ENCODE peak calls at places on chromosomes 7 and 10, in five cellular contexts. S is fibroblast of mammary gland, B is heart left ventricle, D is lower leg skin, L is breast epithelium. R is an unnamed sample.
A peak's percentile ranks its signal among the peaks of the same experiment; 100 is the strongest.

GRCh38 chr7:155509025-155509724 is 37.2 kb downstream of the CNPY1 start:
- DNase-seq in S (no peak), B (no peak), D (no peak), L (no peak), R (no peak)

GRCh38 chr7:66629222-66629658 is 559 bp downstream of the KCTD7 start:
- DNase-seq in S (no peak), B (no peak), D (peak; percentile 37), L (no peak), R (no peak)

GRCh38 chr7:132528695-132529094 is 47.6 kb downstream of the PLXNA4 start:
- DNase-seq in S (no peak), B (no peak), D (no peak), L (no peak), R (no peak)

GRCh38 chr7:129890090-129890489 is 62.7 kb downstream of the UBE2H start:
- DNase-seq in S (no peak), B (no peak), D (no peak), L (no peak), R (no peak)

GRCh38 chr7:140212100-140212881 is 35.5 kb upstream of the KDM7A start:
- DNase-seq in S (peak; percentile 86), B (no peak), D (no peak), L (no peak), R (no peak)

GRCh38 chr10:27794157-27794556 is 48.5 kb upstream of the MKX start:
- DNase-seq in S (peak; percentile 33), B (no peak), D (no peak), L (no peak), R (no peak)

GRCh38 chr10:43371418-43371817 is at the start of gene FXYD4:
- DNase-seq in S (no peak), B (no peak), D (no peak), L (no peak), R (no peak)

GRCh38 chr10:416091-416515 is 273.4 kb downstream of the DIP2C start:
- DNase-seq in S (peak; percentile 67), B (no peak), D (no peak), L (no peak), R (no peak)

GRCh38 chr7:96414931-96415292 is 93.0 kb upstream of the SLC25A13 start:
- DNase-seq in S (peak; percentile 49), B (no peak), D (peak; percentile 42), L (no peak), R (no peak)

DNA sequence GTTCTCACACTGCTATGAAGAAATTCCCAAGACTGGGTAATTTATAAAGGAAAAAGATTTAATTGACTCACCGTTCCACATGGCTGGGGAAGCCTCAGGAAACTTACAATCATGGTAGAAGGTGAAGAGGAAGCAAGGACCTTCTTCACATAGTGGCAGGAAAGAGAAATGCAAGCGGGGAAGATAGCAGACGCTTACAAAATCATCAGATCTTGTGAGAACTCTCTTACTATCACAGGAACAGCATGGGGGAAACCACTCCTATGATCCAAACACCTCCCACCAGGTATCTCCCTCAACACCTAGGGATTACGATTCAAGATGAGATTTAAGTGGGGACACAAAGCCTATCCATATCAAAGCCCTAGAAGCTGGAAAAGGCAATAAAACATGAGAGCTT is 130.8 kb downstream of the MDFIC start:
- DNase-seq in S (no peak), B (no peak), D (no peak), L (no peak), R (no peak)
- TF ChIP-seq CTCF in S (no peak), B (no peak), D (no peak), L (no peak), R (no peak)

DNA sequence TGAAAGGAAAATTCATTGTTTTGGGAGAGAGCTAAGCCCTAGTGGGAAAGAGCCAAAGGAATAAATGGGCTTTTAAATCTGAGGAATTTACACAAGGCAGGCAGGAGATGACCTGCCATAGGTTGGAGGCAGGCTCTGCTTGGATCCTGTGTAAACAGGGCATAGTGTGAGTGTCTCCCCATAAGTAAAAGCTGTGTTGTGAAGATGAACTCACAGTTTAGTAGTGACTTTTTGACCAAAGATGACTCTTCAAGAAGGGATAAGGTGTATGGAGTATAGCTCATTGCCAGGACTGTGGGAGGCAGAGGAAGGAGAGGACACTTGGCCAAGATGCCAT is 63.2 kb downstream of the KAT6B start:
- DNase-seq in S (peak; percentile 5), B (no peak), D (no peak), L (no peak), R (no peak)
- TF ChIP-seq CTCF in S (no peak), B (no peak), D (no peak), L (no peak), R (no peak)

DNA sequence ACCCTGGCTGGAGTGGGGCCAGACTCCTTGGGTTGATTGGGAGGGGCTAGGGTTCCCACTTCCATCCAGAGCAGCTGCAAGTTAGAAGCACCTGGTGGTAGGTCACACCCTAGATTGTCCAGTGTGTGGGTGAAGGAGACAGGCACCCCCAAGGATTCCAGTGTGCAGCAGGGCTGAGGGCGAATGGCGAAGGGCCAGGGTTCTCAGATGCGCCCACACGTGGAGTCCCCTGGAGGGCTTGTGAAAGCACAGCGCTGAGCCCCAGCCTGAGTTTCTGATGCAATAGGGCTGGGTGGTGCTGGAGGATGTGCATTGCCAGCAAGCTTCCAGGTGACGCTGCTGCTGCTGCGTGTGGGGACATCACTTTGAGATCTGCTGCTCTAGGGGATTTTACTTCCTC is 25.4 kb downstream of the TBATA start:
- DNase-seq in S (peak; percentile 38), B (no peak), D (no peak), L (no peak), R (no peak)
- TF ChIP-seq CTCF in S (no peak), B (no peak), D (no peak), L (no peak), R (no peak)

DNA sequence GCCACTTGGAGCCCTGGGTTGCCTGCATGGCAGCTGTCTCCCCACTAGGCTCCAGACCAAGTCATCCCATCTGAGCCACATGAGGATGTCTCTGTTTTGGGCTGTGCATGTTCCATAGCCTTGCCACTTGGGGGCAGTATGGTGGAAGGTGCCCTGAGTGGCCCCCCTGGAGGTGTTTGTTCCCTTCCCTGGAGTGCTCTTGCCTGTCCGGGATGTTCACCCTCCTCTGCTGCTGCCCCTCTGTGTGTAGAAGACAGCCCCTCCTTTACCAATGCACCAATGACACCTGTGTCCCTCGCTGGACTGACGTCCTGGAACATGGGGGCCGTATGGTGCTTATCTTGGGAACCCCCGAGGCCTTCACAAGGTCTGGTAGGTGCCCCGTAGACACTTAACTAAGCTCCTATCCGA is 100.2 kb downstream of the ACTR3B start:
- DNase-seq in S (peak; percentile 27), B (no peak), D (no peak), L (no peak), R (no peak)
- TF ChIP-seq CTCF in S (peak; percentile 42), B (no peak), D (no peak), L (no peak), R (no peak)

GRCh38 chr10:114310346-114310745 is 71.3 kb downstream of the VWA2 start:
- DNase-seq in S (no peak), B (no peak), D (no peak), L (no peak), R (no peak)
- TF ChIP-seq CTCF in S (no peak), B (no peak), D (no peak), L (no peak), R (no peak)

GRCh38 chr10:103925591-103925990 is 7.6 kb upstream of the STN1 start:
- DNase-seq in S (no peak), B (no peak), D (no peak), L (no peak), R (no peak)

GRCh38 chr10:103923502-103923901 is 5.5 kb upstream of the STN1 start:
- DNase-seq in S (no peak), B (no peak), D (no peak), L (no peak), R (no peak)

GRCh38 chr10:103928784-103929183 is 10.8 kb upstream of the STN1 start:
- DNase-seq in S (no peak), B (no peak), D (no peak), L (no peak), R (no peak)

GRCh38 chr10:103929396-103929921 is 11.5 kb upstream of the STN1 start:
- DNase-seq in S (no peak), B (no peak), D (no peak), L (no peak), R (no peak)

GRCh38 chr10:103926722-103927319 is 8.8 kb upstream of the STN1 start:
- DNase-seq in S (no peak), B (no peak), D (no peak), L (no peak), R (no peak)
- TF ChIP-seq CTCF in S (no peak), B (no peak), D (no peak), L (no peak), R (no peak)

GRCh38 chr7:2711895-2712675 is 24.1 kb downstream of the AMZ1 start:
- DNase-seq in S (no peak), B (no peak), D (no peak), L (no peak), R (no peak)

GRCh38 chr7:2715341-2716231 is 27.6 kb downstream of the AMZ1 start:
- DNase-seq in S (no peak), B (no peak), D (no peak), L (no peak), R (no peak)

GRCh38 chr7:2714636-2715035 is 26.6 kb downstream of the AMZ1 start:
- DNase-seq in S (no peak), B (no peak), D (no peak), L (no peak), R (no peak)

GRCh38 chr7:2713978-2714377 is 26.0 kb downstream of the AMZ1 start:
- DNase-seq in S (no peak), B (no peak), D (no peak), L (no peak), R (no peak)

DNA sequence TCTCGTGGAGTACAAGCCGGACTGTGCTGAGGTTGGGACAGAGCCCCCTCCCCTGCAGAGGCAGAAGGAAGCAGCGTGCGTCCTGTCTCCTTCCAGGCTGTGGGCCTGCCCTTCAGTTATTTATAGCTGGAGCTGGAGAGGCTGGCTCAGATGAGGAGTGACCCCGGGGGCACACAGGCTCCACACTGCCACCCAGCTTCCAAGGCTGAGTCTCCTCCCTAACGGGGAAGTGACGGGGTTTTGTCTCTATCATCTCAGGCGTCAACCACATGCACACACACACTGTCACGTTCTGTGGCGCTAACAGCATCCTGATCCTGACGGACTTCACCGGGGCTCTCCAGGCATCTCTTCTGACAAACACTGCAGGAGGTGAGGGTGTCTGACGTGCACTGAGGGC is 25.4 kb downstream of the AMZ1 start:
- DNase-seq in S (no peak), B (no peak), D (no peak), L (no peak), R (no peak)
- TF ChIP-seq CTCF in S (no peak), B (peak; percentile 5), D (no peak), L (no peak), R (no peak)

GRCh38 chr10:47218803-47219202 is 81.2 kb upstream of the GDF10 start:
- DNase-seq in S (no peak), B (no peak), D (no peak), L (no peak), R (no peak)

GRCh38 chr10:47222461-47222860 is 77.5 kb upstream of the GDF10 start:
- DNase-seq in S (no peak), B (no peak), D (no peak), L (no peak), R (no peak)

GRCh38 chr10:47214520-47214919 is 85.5 kb upstream of the GDF10 start:
- DNase-seq in S (no peak), B (no peak), D (no peak), L (no peak), R (no peak)

GRCh38 chr10:47217123-47217522 is 82.9 kb upstream of the GDF10 start:
- DNase-seq in S (no peak), B (no peak), D (no peak), L (no peak), R (no peak)
- TF ChIP-seq CTCF in S (no peak), B (no peak), D (no peak), L (no peak), R (no peak)